ENCODE peak calls at places on chromosomes 4 and X, in ten cellular contexts. W is H54; B is effector memory CD8-positive, alpha-beta T cell; D is endothelial cell; L is glomerular endothelial cell; E is coronary artery; V is effector memory CD4-positive, alpha-beta T cell; U is RWPE2; H is ovary; K is germinal center. Q is an unnamed sample.

GRCh38 chr4:53059253-53059652 is 197.1 kb downstream of the RASL11B start:
- DNase-seq in W (no peak), B (no peak), D (no peak), L (no peak), E (no peak), V (no peak), U (no peak), H (no peak), K (no peak), Q (no peak)

GRCh38 chr4:106258145-106259045 is 57.6 kb downstream of the TBCK start:
- DNase-seq in W (no peak), B (no peak), D (no peak), L (no peak), E (no peak), V (no peak), U (no peak), H (no peak), K (no peak), Q (no peak)

GRCh38 chrX:21735038-21735752 is 22.7 kb downstream of the SMPX start:
- DNase-seq in W (no peak), B (no peak), D (no peak), L (no peak), E (no peak), V (no peak), U (no peak), H (no peak), K (no peak), Q (no peak)

GRCh38 chr4:152041304-152041703 is 280.5 kb upstream of the GATB start:
- DNase-seq in W (no peak), B (no peak), D (no peak), L (no peak), E (no peak), V (no peak), U (no peak), H (no peak), K (no peak), Q (peak)

GRCh38 chr4:31088600-31089230 is 368.5 kb downstream of the PCDH7 start:
- DNase-seq in W (no peak), B (no peak), D (no peak), L (peak), E (no peak), V (no peak), U (no peak), H (no peak), K (no peak), Q (no peak)

GRCh38 chrX:120450163-120450562 is 18.9 kb downstream of the LAMP2 start:
- DNase-seq in W (no peak), B (no peak), D (no peak), L (no peak), E (no peak), V (no peak), U (no peak), H (no peak), K (no peak), Q (peak)

GRCh38 chr4:4730214-4730613 is 129.3 kb upstream of the MSX1 start:
- DNase-seq in W (no peak), B (no peak), D (no peak), L (no peak), E (no peak), V (no peak), U (no peak), H (no peak), K (no peak), Q (no peak)

GRCh38 chrX:9055354-9055753 is 21.4 kb upstream of the FAM9B start:
- DNase-seq in W (no peak), B (no peak), D (no peak), L (no peak), E (no peak), V (no peak), U (no peak), H (no peak), K (no peak), Q (no peak)

GRCh38 chr4:622071-622995 is 3.0 kb upstream of the PDE6B start:
- DNase-seq in W (no peak), B (no peak), D (no peak), L (no peak), E (no peak), V (no peak), U (no peak), H (peak), K (no peak), Q (no peak)

GRCh38 chrX:55220119-55220794 is at the start of gene PAGE5:
- DNase-seq in W (no peak), B (no peak), D (no peak), L (no peak), E (no peak), V (no peak), U (no peak), H (no peak), K (no peak), Q (no peak)

GRCh38 chr4:153318696-153319320 is 25.7 kb upstream of the MND1 start:
- DNase-seq in W (no peak), B (no peak), D (no peak), L (no peak), E (no peak), V (no peak), U (no peak), H (no peak), K (peak), Q (peak)

GRCh38 chr4:89158884-89159503 is 47.7 kb downstream of the TIGD2 start:
- DNase-seq in W (no peak), B (no peak), D (peak), L (peak), E (no peak), V (no peak), U (no peak), H (no peak), K (peak), Q (peak)

GRCh38 chr4:139857021-139857420 is 191.4 kb downstream of the MGST2 start:
- DNase-seq in W (no peak), B (no peak), D (no peak), L (no peak), E (no peak), V (no peak), U (no peak), H (no peak), K (peak), Q (no peak)

GRCh38 chrX:13341491-13342101 is 21.7 kb upstream of the ATXN3L start:
- DNase-seq in W (no peak), B (no peak), D (no peak), L (peak), E (no peak), V (no peak), U (no peak), H (no peak), K (no peak), Q (peak)

GRCh38 chrX:69321789-69322188 is 156.5 kb upstream of the PJA1 start:
- DNase-seq in W (no peak), B (no peak), D (no peak), L (no peak), E (peak), V (no peak), U (no peak), H (no peak), K (no peak), Q (no peak)

GRCh38 chr4:112706840-112707207 is 69.9 kb downstream of the LARP7 start:
- DNase-seq in W (no peak), B (no peak), D (no peak), L (no peak), E (no peak), V (no peak), U (no peak), H (no peak), K (no peak), Q (no peak)

GRCh38 chr4:101153653-101154052 is 193.7 kb downstream of the PPP3CA start:
- DNase-seq in W (no peak), B (no peak), D (no peak), L (no peak), E (no peak), V (no peak), U (no peak), H (no peak), K (no peak), Q (no peak)

GRCh38 chr4:118288097-118288496 is 64.7 kb downstream of the PRSS12 start:
- DNase-seq in W (no peak), B (no peak), D (no peak), L (no peak), E (no peak), V (no peak), U (no peak), H (no peak), K (no peak), Q (no peak)